ENCODE peak calls at places on chromosomes 6 and 20, in eight cellular contexts. Z, T, A, W, L, X, R and S are unnamed samples. For H3K36me3, the result is how much of the 10 kb centered on the place peaks cover.

GRCh38 chr6:15253107-15254073 is 7.5 kb downstream of the JARID2 start:
- DNase-seq in L (no peak), Z (no peak), T (no peak), R (no peak), A (no peak), W (no peak), X (no peak), S (no peak)

GRCh38 chr6:41053056-41053455 is at the start of gene APOBEC2:
- DNase-seq in R (no peak), L (peak), T (peak), Z (peak), X (no peak), A (no peak), W (no peak), S (peak)

GRCh38 chr20:35226126-35226774 is at the start of gene MMP24:
- DNase-seq in T (no peak), L (no peak), Z (peak), W (no peak), R (no peak), A (no peak), X (no peak), S (no peak)

GRCh38 chr6:56793938-56794337 is 151.2 kb upstream of the DST start:
- DNase-seq in R (no peak), A (no peak), W (no peak), X (no peak), Z (no peak), L (no peak), T (peak), S (no peak)

GRCh38 chr6:49269190-49269589 is 193.9 kb downstream of the MMUT start:
- DNase-seq in W (no peak), R (peak), A (no peak), Z (no peak), T (no peak), L (no peak), X (no peak), S (no peak)

GRCh38 chr6:81774542-81774941 is 22.1 kb upstream of the TENT5A start:
- DNase-seq in R (no peak), T (no peak), Z (no peak), L (no peak), A (no peak), W (no peak), X (no peak), S (no peak)

GRCh38 chr20:50284811-50285375 is 94.3 kb downstream of the CEBPB start:
- DNase-seq in A (no peak), X (no peak), L (no peak), Z (no peak), T (no peak), W (no peak), R (no peak), S (no peak)

GRCh38 chr6:7228662-7229375 is 84.2 kb downstream of the SSR1 start:
- DNase-seq in X (no peak), R (no peak), T (no peak), A (no peak), Z (no peak), W (no peak), L (no peak), S (no peak)

GRCh38 chr20:47888351-47888750 is 103.1 kb upstream of the SULF2 start:
- DNase-seq in X (no peak), T (no peak), W (no peak), Z (no peak), R (no peak), A (no peak), L (no peak), S (no peak)

GRCh38 chr6:1070085-1070521 is 241.8 kb upstream of the FOXQ1 start:
- DNase-seq in X (peak), R (no peak), W (no peak), T (no peak), A (no peak), Z (no peak), L (no peak), S (no peak)

GRCh38 chr20:18614244-18614643 is 26.4 kb downstream of the DTD1 start:
- DNase-seq in A (no peak), T (no peak), R (no peak), L (no peak), W (no peak), X (no peak), Z (no peak), S (no peak)

GRCh38 chr20:49505518-49505917 is 23.1 kb upstream of the KCNB1 start:
- DNase-seq in T (no peak), Z (peak), A (no peak), W (peak), L (no peak), X (no peak), R (no peak), S (no peak)

GRCh38 chr20:17925300-17925939 is 43.2 kb downstream of the SNX5 start:
- DNase-seq in R (no peak), W (no peak), A (no peak), T (no peak), L (no peak), X (peak), Z (no peak), S (no peak)

GRCh38 chr20:33601861-33602260 is 60.3 kb upstream of the C20orf144 start:
- DNase-seq in R (no peak), L (no peak), A (no peak), X (no peak), Z (no peak), T (no peak), W (no peak), S (no peak)

GRCh38 chr20:38139919-38140753 is 24.9 kb downstream of the TGM2 start:
- DNase-seq in A (no peak), R (no peak), Z (no peak), T (no peak), W (peak), X (peak), L (no peak), S (no peak)

GRCh38 chr20:35463455-35464300 is 8.3 kb downstream of the CEP250 start:
- DNase-seq in R (no peak), A (no peak), T (peak), L (no peak), Z (peak), X (peak), W (peak), S (peak)

GRCh38 chr20:20780127-20780822 is 67.8 kb upstream of the RALGAPA2 start:
- DNase-seq in X (peak), R (no peak), Z (no peak), A (peak), L (peak), T (peak), W (peak), S (peak)

GRCh38 chr6:116078522-116078921 is 17.8 kb upstream of the FRK start:
- DNase-seq in T (no peak), X (no peak), R (no peak), W (no peak), A (no peak), Z (no peak), L (no peak), S (no peak)

GRCh38 chr6:146985111-146985510 is 219.1 kb upstream of the STXBP5 start:
- DNase-seq in R (no peak), Z (peak), X (peak), T (no peak), A (no peak), L (no peak), W (no peak), S (no peak)

GRCh38 chr6:155495011-155495768 is 39.6 kb upstream of the NOX3 start:
- DNase-seq in R (no peak), X (peak), T (peak), L (peak), W (peak), Z (peak), A (no peak), S (peak)

GRCh38 chr6:130841128-130841728 is 14.0 kb downstream of the SMLR1 start:
- DNase-seq in T (no peak), Z (no peak), A (no peak), W (no peak), R (no peak), L (no peak), X (no peak), S (no peak)

GRCh38 chr20:15937179-15937578 is 636.1 kb downstream of the KIF16B start:
- DNase-seq in W (no peak), T (no peak), X (no peak), A (no peak), L (no peak), Z (peak), R (no peak), S (no peak)

GRCh38 chr6:167453082-167453446 is 128.2 kb downstream of the TTLL2 start:
- DNase-seq in R (no peak), W (no peak), T (no peak), A (no peak), X (no peak), L (no peak), Z (no peak), S (no peak)

GRCh38 chr20:2006452-2007381 is 12.9 kb upstream of the PDYN start:
- DNase-seq in Z (peak), L (no peak), W (peak), A (no peak), T (no peak), R (no peak), X (no peak), S (no peak)

GRCh38 chr6:135850882-135851281 is 619 bp upstream of the PDE7B start:
- DNase-seq in X (no peak), W (no peak), L (no peak), R (no peak), T (no peak), Z (no peak), A (no peak), S (no peak)

GRCh38 chr20:14553774-14554524 is 216.5 kb upstream of the FLRT3 start:
- DNase-seq in T (no peak), Z (no peak), W (no peak), L (no peak), A (no peak), R (no peak), X (no peak), S (no peak)

GRCh38 chr6:132412656-132413500 is 11.6 kb upstream of the MOXD1 start:
- DNase-seq in R (no peak), Z (no peak), X (no peak), A (no peak), L (no peak), W (no peak), T (no peak), S (no peak)

GRCh38 chr6:89410231-89411018 is 1.6 kb downstream of the RRAGD start:
- DNase-seq in X (no peak), W (peak), L (no peak), R (no peak), A (no peak), T (no peak), Z (peak), S (no peak)

GRCh38 chr6:89689732-89690131 is 51.2 kb upstream of the LYRM2 start:
- DNase-seq in A (no peak), Z (peak), T (no peak), L (no peak), W (peak), R (no peak), X (no peak), S (no peak)

GRCh38 chr6:41974281-41974825 is 32.7 kb upstream of the CCND3 start:
- DNase-seq in W (no peak), R (no peak), A (peak), T (no peak), Z (no peak), X (no peak), L (no peak), S (no peak)

GRCh38 chr6:146550911-146551310 is 7.3 kb downstream of the RAB32 start:
- DNase-seq in W (no peak), A (no peak), Z (no peak), X (no peak), L (no peak), R (no peak), T (no peak), S (no peak)

GRCh38 chr20:14673164-14673563 is 335.8 kb upstream of the FLRT3 start:
- DNase-seq in L (no peak), W (no peak), A (no peak), T (no peak), X (no peak), Z (no peak), R (no peak), S (no peak)

GRCh38 chr6:156778615-156779205 is 1.5 kb downstream of the ARID1B start:
- DNase-seq in A (no peak), R (no peak), T (peak), W (peak), Z (peak), X (peak), L (peak), S (no peak)

GRCh38 chr6:44892579-44892978 is 435.6 kb upstream of the RUNX2 start:
- DNase-seq in T (no peak), W (no peak), R (no peak), L (no peak), Z (no peak), A (no peak), X (no peak), S (no peak)

GRCh38 chr6:29850011-29850553 is 22.5 kb downstream of the HLA-G start:
- DNase-seq in W (no peak), R (no peak), X (peak), A (no peak), L (no peak), Z (no peak), T (no peak), S (no peak)

DNA sequence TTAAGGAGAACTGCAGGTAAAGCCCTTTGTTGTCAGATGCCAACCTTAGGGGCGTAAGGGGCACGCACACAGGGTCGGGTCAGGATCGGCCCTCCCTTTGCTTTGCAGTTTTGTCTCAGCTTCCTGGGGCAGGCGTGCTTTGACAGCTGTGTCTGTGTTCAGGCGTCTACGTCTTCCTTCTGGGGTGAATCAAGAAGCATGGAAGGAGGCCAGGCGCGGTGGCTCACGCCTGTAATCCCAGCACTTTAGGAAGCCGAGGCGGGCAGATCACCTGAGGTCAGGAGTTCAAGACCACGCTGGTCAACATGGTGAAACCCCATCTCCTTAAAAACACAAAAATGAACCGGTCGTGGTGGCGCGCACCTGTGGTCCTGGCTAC is 1.3 kb downstream of the ZGPAT start:
- DNase-seq in X (no peak), W (no peak), L (no peak), Z (no peak), R (no peak), T (no peak), A (peak), S (no peak)
- H3K36me3 ChIP-seq in X (under half), W (half or more), L (half or more), Z (under half), R (under half), T (half or more), A (half or more), S (under half)

GRCh38 chr6:12324096-12324495 is 33.9 kb downstream of the EDN1 start:
- DNase-seq in Z (no peak), X (peak), L (no peak), R (peak), T (no peak), W (no peak), A (no peak), S (no peak)

GRCh38 chr6:12324741-12325140 is 34.6 kb downstream of the EDN1 start:
- DNase-seq in Z (no peak), R (no peak), T (no peak), L (no peak), W (no peak), A (no peak), X (no peak), S (no peak)

GRCh38 chr6:12327391-12327790 is 37.2 kb downstream of the EDN1 start:
- DNase-seq in L (no peak), R (no peak), W (no peak), X (no peak), A (no peak), T (no peak), Z (no peak), S (no peak)

GRCh38 chr6:12328701-12329100 is 38.5 kb downstream of the EDN1 start:
- DNase-seq in T (no peak), W (no peak), X (no peak), A (no peak), R (peak), Z (no peak), L (no peak), S (no peak)

GRCh38 chr6:12325872-12326271 is 35.7 kb downstream of the EDN1 start:
- DNase-seq in T (no peak), A (no peak), L (no peak), X (no peak), W (no peak), Z (no peak), R (no peak), S (no peak)
- TF ChIP-seq CTCF in T (no peak), A (no peak), L (no peak), X (no peak), W (no peak), Z (no peak), R (no peak), S (no peak)

GRCh38 chr20:56925696-56926101 is 296.6 kb downstream of the TFAP2C start:
- DNase-seq in A (no peak), T (no peak), Z (peak), W (no peak), X (no peak), L (no peak), R (no peak), S (no peak)
- H3K4me3 ChIP-seq in A (peak), T (no peak), Z (peak), W (no peak), X (peak), L (peak), R (peak), S (no peak)

DNA sequence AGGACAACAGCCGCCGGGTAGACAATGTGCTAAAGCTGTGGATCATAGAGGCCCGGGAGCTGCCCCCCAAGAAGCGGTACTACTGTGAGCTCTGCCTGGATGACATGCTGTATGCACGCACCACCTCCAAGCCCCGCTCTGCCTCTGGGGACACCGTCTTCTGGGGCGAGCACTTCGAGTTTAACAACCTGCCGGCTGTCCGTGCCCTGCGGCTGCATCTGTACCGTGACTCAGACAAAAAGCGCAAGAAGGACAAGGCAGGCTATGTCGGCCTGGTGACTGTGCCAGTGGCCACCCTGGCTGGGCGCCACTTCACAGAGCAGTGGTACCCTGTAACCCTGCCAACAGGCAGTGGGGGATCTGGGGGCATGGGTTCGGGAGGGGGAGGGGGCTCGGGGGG is 16.7 kb upstream of the ZBTB9 start:
- DNase-seq in A (no peak), X (no peak), T (no peak), L (no peak), Z (no peak), W (no peak), R (no peak), S (no peak)
- H3K36me3 ChIP-seq in A (half or more), X (under half), T (under half), L (under half), Z (under half), W (half or more), R (under half), S (under half)

GRCh38 chr6:128731249-128732165 is 151.4 kb upstream of the LAMA2 start:
- DNase-seq in R (no peak), X (no peak), L (no peak), A (no peak), W (peak), Z (peak), T (no peak), S (no peak)
- TF ChIP-seq CTCF in R (peak), X (peak), L (peak), A (no peak), W (peak), Z (peak), T (no peak), S (peak)

GRCh38 chr6:50707652-50708325 is 5.5 kb upstream of the TFAP2D start:
- DNase-seq in W (no peak), R (no peak), A (no peak), L (no peak), X (no peak), Z (peak), T (no peak), S (no peak)
- H3K4me3 ChIP-seq in W (no peak), R (no peak), A (no peak), L (no peak), X (no peak), Z (peak), T (no peak), S (no peak)

GRCh38 chr6:32386040-32386439 is 14.3 kb upstream of the TSBP1 start:
- DNase-seq in W (no peak), L (no peak), A (no peak), R (no peak), X (no peak), Z (no peak), T (no peak), S (no peak)
- H3K36me3 ChIP-seq in W (under half), L (under half), A (under half), R (under half), X (under half), Z (under half), T (under half), S (under half)

GRCh38 chr6:47690791-47691190 is 7.6 kb upstream of the ADGRF4 start:
- DNase-seq in Z (no peak), T (no peak), A (no peak), W (no peak), L (no peak), X (no peak), R (no peak), S (no peak)
- TF ChIP-seq CTCF in Z (no peak), T (no peak), A (no peak), W (no peak), L (no peak), X (no peak), R (no peak), S (no peak)